ENCODE peak calls at places on chromosome 10, in nine cellular contexts. K is fibroblast of mammary gland; Z is PC-9; A is neural progenitor cell; N is CD8-positive, alpha-beta T cell; P is sigmoid colon; F is mucosa of descending colon; C is choroid plexus epithelial cell; X is colonic mucosa. H is an unnamed sample.

GRCh38 chr10:129288940-129289468 is 178.0 kb upstream of the MGMT start:
- DNase-seq in C (no peak), A (no peak), P (no peak), F (no peak), N (no peak), K (peak), Z (no peak), X (no peak), H (no peak)

GRCh38 chr10:60044221-60044620 is 137.9 kb upstream of the CCDC6 start:
- DNase-seq in N (no peak), X (no peak), C (peak), K (peak), Z (no peak), A (no peak), P (no peak), F (no peak), H (peak)

GRCh38 chr10:91883549-91884542 is 25.4 kb downstream of the FGFBP3 start:
- DNase-seq in N (no peak), C (peak), K (peak), X (no peak), P (no peak), A (peak), F (no peak), Z (no peak), H (peak)

GRCh38 chr10:72261323-72262018 is 12.3 kb upstream of the DDIT4 start:
- DNase-seq in F (no peak), A (no peak), X (peak), P (no peak), N (peak), Z (peak), K (no peak), C (no peak), H (no peak)

GRCh38 chr10:103838851-103839512 is 16.4 kb downstream of the SH3PXD2A start:
- DNase-seq in Z (no peak), C (no peak), X (peak), F (no peak), A (no peak), K (peak), P (peak), N (no peak), H (no peak)

GRCh38 chr10:109914966-109915365 is 8.3 kb downstream of the XPNPEP1 start:
- DNase-seq in A (no peak), C (peak), N (no peak), X (peak), K (peak), Z (peak), F (no peak), P (no peak), H (peak)

GRCh38 chr10:85148693-85149640 is 820.6 kb downstream of the CCSER2 start:
- DNase-seq in C (no peak), N (no peak), P (no peak), F (no peak), Z (no peak), X (peak), A (peak), K (no peak), H (no peak)

GRCh38 chr10:89090760-89091455 is 100.3 kb downstream of the FAS start:
- DNase-seq in F (no peak), X (no peak), Z (no peak), P (no peak), K (peak), A (no peak), N (no peak), C (peak), H (peak)

GRCh38 chr10:90801608-90802007 is 56.2 kb downstream of the HTR7 start:
- DNase-seq in F (no peak), P (no peak), A (no peak), N (no peak), K (no peak), C (no peak), Z (no peak), X (no peak), H (no peak)

GRCh38 chr10:35961501-35961900 is 319.4 kb upstream of the FZD8 start:
- DNase-seq in N (no peak), X (no peak), Z (no peak), P (no peak), F (no peak), A (no peak), K (peak), C (peak), H (peak)

GRCh38 chr10:121831777-121832176 is 96.1 kb downstream of the ATE1 start:
- DNase-seq in K (no peak), A (no peak), P (no peak), X (no peak), N (no peak), Z (no peak), F (no peak), C (no peak), H (peak)

GRCh38 chr10:100826983-100827818 is 81.8 kb downstream of the PAX2 start:
- DNase-seq in X (peak), Z (no peak), C (no peak), A (peak), N (no peak), F (peak), K (no peak), P (peak), H (no peak)

GRCh38 chr10:76177945-76178344 is 746.5 kb downstream of the LRMDA start:
- DNase-seq in Z (no peak), K (no peak), P (no peak), X (no peak), A (no peak), N (no peak), F (no peak), C (no peak), H (peak)

GRCh38 chr10:69451209-69451783 is at the start of gene TSPAN15:
- DNase-seq in Z (peak), X (peak), K (peak), A (peak), P (peak), N (peak), F (peak), C (peak), H (peak)

GRCh38 chr10:93820434-93820833 is 62.7 kb downstream of the LGI1 start:
- DNase-seq in F (no peak), Z (no peak), C (no peak), P (no peak), N (no peak), A (no peak), K (peak), X (no peak), H (no peak)

GRCh38 chr10:114499630-114500190 is 95.4 kb upstream of the AFAP1L2 start:
- DNase-seq in N (no peak), X (peak), P (no peak), C (no peak), K (no peak), F (peak), A (no peak), Z (peak), H (no peak)

GRCh38 chr10:108582888-108583287 is 1340.4 kb downstream of the XPNPEP1 start:
- DNase-seq in X (no peak), Z (no peak), A (no peak), F (no peak), K (no peak), C (no peak), N (no peak), P (no peak), H (no peak)

GRCh38 chr10:88754272-88754671 is 5.5 kb upstream of the LIPN start:
- DNase-seq in K (peak), F (no peak), X (no peak), P (no peak), Z (no peak), A (no peak), N (no peak), C (peak), H (peak)

GRCh38 chr10:53315709-53316108 is 543.1 kb upstream of the MBL2 start:
- DNase-seq in F (no peak), N (no peak), Z (no peak), P (no peak), K (peak), C (peak), X (no peak), A (no peak), H (peak)

GRCh38 chr10:58555930-58556311 is 43.2 kb downstream of the BICC1 start:
- DNase-seq in K (no peak), Z (no peak), C (no peak), F (no peak), A (no peak), X (no peak), N (no peak), P (no peak), H (no peak)

GRCh38 chr10:15540729-15541128 is 169.6 kb upstream of the FAM171A1 start:
- DNase-seq in F (no peak), Z (no peak), P (no peak), A (no peak), C (peak), N (no peak), K (peak), X (no peak), H (no peak)

GRCh38 chr10:60238408-60239100 is 151.1 kb downstream of the ANK3 start:
- DNase-seq in A (peak), P (no peak), N (no peak), C (peak), X (no peak), Z (no peak), K (peak), F (no peak), H (peak)

GRCh38 chr10:125159486-125159931 is 854 bp downstream of the CTBP2 start:
- DNase-seq in C (no peak), Z (no peak), X (no peak), K (no peak), F (peak), A (peak), P (peak), N (no peak), H (peak)

GRCh38 chr10:28945959-28946358 is 268.6 kb downstream of the BAMBI start:
- DNase-seq in P (no peak), F (no peak), A (no peak), C (no peak), K (no peak), Z (no peak), N (no peak), X (no peak), H (no peak)

GRCh38 chr10:59181668-59182067 is 5.2 kb downstream of the PHYHIPL start:
- DNase-seq in Z (no peak), C (peak), F (no peak), P (no peak), K (peak), N (no peak), X (no peak), A (peak), H (peak)

GRCh38 chr10:44847110-44847509 is 64.0 kb upstream of the TMEM72 start:
- DNase-seq in A (no peak), C (no peak), K (no peak), Z (no peak), X (no peak), P (no peak), F (no peak), N (no peak), H (no peak)

GRCh38 chr10:79342811-79343541 is 4.3 kb upstream of the PPIF start:
- DNase-seq in X (peak), Z (no peak), P (no peak), C (no peak), N (no peak), K (peak), A (no peak), F (no peak), H (no peak)

GRCh38 chr10:107727762-107728317 is 563.3 kb upstream of the SORCS1 start:
- DNase-seq in A (no peak), N (no peak), Z (no peak), F (no peak), P (no peak), X (peak), C (peak), K (peak), H (peak)

GRCh38 chr10:20616056-20616671 is 280.9 kb downstream of the NEBL start:
- DNase-seq in C (no peak), A (no peak), K (no peak), Z (no peak), F (no peak), P (no peak), N (no peak), X (no peak), H (no peak)

GRCh38 chr10:132421377-132422168 is 24.6 kb downstream of the PWWP2B start:
- DNase-seq in K (no peak), A (peak), N (no peak), P (peak), Z (peak), F (peak), C (peak), X (peak), H (peak)

GRCh38 chr10:16386855-16387254 is 50.0 kb upstream of the PTER start:
- DNase-seq in K (no peak), N (no peak), X (no peak), A (peak), Z (no peak), C (no peak), P (no peak), F (no peak), H (no peak)

GRCh38 chr10:77012811-77013500 is 624.7 kb downstream of the KCNMA1 start:
- DNase-seq in F (no peak), C (no peak), Z (no peak), N (no peak), A (no peak), X (no peak), K (no peak), P (no peak), H (no peak)

GRCh38 chr10:110008518-110009339 is 945 bp downstream of the ADD3 start:
- DNase-seq in Z (peak), X (peak), P (no peak), K (no peak), N (peak), C (peak), A (peak), F (peak), H (peak)

GRCh38 chr10:73781548-73781878 is 335 bp upstream of the CHCHD1 start:
- DNase-seq in N (no peak), Z (no peak), X (no peak), P (no peak), F (no peak), C (no peak), K (no peak), A (no peak), H (no peak)

GRCh38 chr10:73779539-73780197 is 2.2 kb upstream of the CHCHD1 start:
- DNase-seq in P (no peak), N (no peak), A (no peak), Z (no peak), K (no peak), F (no peak), X (no peak), C (no peak), H (no peak)

GRCh38 chr10:73779018-73779417 is 2.8 kb upstream of the CHCHD1 start:
- DNase-seq in K (no peak), Z (no peak), A (no peak), C (no peak), N (no peak), F (no peak), P (peak), X (no peak), H (no peak)

GRCh38 chr10:73780966-73781365 is 882 bp upstream of the CHCHD1 start:
- DNase-seq in A (no peak), C (no peak), P (peak), F (no peak), X (peak), Z (no peak), N (no peak), K (peak), H (peak)

DNA sequence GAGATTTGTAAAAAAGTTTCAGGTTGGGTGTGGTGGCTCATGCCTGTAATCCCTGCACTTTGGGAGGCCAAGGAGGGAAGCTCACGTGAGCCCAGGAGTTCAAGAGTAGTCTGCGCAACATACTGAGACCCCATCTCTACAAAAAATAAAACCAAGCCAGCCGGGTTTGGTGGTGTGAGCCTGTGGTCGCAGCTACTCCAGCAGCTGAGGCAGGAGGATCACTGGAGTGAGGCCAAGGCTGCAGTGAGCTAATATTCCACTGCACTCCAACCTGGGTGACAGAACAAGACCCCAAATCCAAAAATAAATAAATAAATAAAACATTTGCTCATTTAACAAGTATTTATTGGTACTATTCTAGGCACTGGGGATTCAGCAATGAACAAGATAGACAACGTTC is 1.5 kb upstream of the CHCHD1 start:
- DNase-seq in C (no peak), F (no peak), A (no peak), N (no peak), X (no peak), K (no peak), Z (no peak), P (peak), H (no peak)
- H3K4me3 ChIP-seq in C (no peak), F (no peak), A (no peak), N (no peak), X (no peak), K (no peak), Z (peak), P (no peak), H (peak)

GRCh38 chr10:43322321-43322720 is 49.1 kb upstream of the FXYD4 start:
- DNase-seq in F (peak), Z (no peak), A (no peak), C (no peak), P (no peak), N (no peak), K (no peak), X (peak), H (no peak)
- H3K4me3 ChIP-seq in F (no peak), Z (no peak), A (peak), C (peak), P (peak), N (no peak), K (no peak), X (peak), H (no peak)

GRCh38 chr10:123135415-123136141 is at the start of gene HMX3:
- DNase-seq in C (no peak), N (no peak), P (no peak), Z (no peak), X (no peak), K (peak), A (peak), F (no peak), H (peak)
- H3K4me3 ChIP-seq in C (no peak), N (peak), P (peak), Z (no peak), X (peak), K (no peak), A (peak), F (no peak), H (peak)

DNA sequence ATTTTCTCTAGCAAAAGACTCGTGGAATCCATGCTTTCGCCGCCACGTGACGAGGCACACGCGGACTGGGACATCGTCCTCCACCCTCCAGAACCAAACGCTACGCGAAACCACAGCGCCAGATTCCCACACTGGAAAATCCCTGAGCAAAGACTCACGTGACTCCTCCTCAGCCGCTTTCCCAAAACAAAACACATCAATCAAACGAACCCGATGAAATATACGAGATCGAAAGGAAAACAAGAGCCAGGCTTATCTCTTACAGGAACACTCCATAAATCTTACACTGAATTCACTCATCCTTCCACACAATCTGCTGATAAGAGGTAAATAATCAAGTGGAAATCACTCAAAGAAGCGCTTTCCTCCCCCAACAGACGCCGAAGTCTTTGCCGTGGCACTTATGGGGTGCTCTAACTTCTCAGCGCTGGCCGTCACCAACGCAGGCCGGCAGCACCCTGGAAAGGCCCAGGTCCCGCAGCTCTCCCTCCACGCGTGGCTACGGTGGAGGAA is 23.8 kb downstream of the DIP2C start:
- DNase-seq in X (no peak), K (peak), C (no peak), P (peak), N (no peak), F (peak), A (no peak), Z (no peak), H (no peak)
- H3K4me3 ChIP-seq in X (no peak), K (peak), C (no peak), P (peak), N (no peak), F (no peak), A (no peak), Z (no peak), H (peak)

GRCh38 chr10:50471583-50471975 is 152.2 kb downstream of the SGMS1 start:
- DNase-seq in Z (peak), C (no peak), F (no peak), N (no peak), P (no peak), K (no peak), A (no peak), X (no peak), H (no peak)
- H3K4me3 ChIP-seq in Z (peak), C (no peak), F (no peak), N (no peak), P (no peak), K (no peak), A (no peak), X (no peak), H (no peak)

GRCh38 chr10:75110006-75110632 is 1.3 kb upstream of the SAMD8 start:
- DNase-seq in K (no peak), X (no peak), Z (no peak), A (no peak), F (no peak), P (no peak), N (no peak), C (no peak), H (no peak)
- H3K4me3 ChIP-seq in K (no peak), X (no peak), Z (peak), A (no peak), F (no peak), P (no peak), N (peak), C (no peak), H (no peak)

GRCh38 chr10:3828404-3829192 is 43.6 kb upstream of the KLF6 start:
- DNase-seq in C (peak), N (no peak), X (no peak), K (peak), Z (no peak), P (peak), F (peak), A (no peak), H (peak)

GRCh38 chr10:3827266-3827665 is 42.3 kb upstream of the KLF6 start:
- DNase-seq in F (no peak), P (no peak), X (no peak), Z (no peak), C (no peak), N (no peak), K (no peak), A (no peak), H (no peak)

GRCh38 chr10:3827768-3828403 is 42.9 kb upstream of the KLF6 start:
- DNase-seq in Z (no peak), K (no peak), N (no peak), X (no peak), C (no peak), P (no peak), F (no peak), A (no peak), H (no peak)

GRCh38 chr10:3830946-3831345 is 45.9 kb upstream of the KLF6 start:
- DNase-seq in X (no peak), Z (no peak), F (no peak), K (no peak), P (no peak), A (no peak), C (peak), N (no peak), H (peak)

DNA sequence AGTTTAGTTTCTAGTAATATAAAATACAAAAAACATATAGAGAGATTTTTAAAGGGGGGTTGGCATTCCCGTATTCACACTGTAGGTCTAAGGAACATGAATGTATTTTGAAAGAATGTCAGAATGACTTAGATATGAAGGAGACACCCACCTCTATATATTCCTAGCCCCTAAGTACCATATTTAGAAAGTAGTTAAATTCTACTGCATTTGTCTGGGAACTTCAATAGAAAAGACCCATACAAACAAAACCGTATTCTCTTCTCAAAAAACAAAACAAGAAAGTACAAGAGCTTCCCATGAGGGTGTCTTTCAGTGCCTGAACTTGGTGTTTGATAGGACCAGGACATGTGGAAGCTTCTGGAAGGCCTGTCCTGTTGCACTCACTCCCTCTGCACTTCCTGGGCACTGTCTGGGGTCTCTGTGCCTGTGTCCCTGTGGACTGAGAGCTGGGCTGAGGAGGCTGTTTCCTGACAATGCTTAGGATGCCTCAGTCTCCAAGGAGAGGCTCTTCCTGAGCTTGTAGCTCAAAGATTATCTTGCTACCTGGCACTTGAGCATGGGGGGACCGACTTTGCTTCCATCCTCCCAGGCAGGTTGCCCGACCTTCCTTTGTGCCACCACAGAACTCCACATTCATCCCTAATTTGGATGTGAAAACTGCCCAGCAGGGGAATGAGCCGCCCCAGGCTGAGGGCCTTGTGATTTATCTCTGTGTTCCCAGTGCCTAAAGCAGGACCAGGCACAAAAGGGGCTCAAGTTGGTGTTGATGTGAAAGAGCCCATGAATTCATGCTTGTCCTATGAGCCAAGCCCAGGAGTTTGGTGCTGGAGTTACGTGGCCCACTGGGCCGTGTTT is 44.4 kb upstream of the KLF6 start:
- DNase-seq in A (peak), Z (no peak), K (no peak), X (no peak), N (no peak), F (peak), C (peak), P (no peak), H (no peak)
- H3K4me3 ChIP-seq in A (no peak), Z (no peak), K (peak), X (no peak), N (peak), F (no peak), C (peak), P (peak), H (peak)